ENCODE peak calls at places on chromosomes 11 and 22, in seven cellular contexts. F is right lobe of liver; L is effector memory CD8-positive, alpha-beta T cell; K is lung; Q is heart left ventricle; S is mucosa of gallbladder; I is GM06990. M is an unnamed sample.

GRCh38 chr22:43894122-43894521 is 2.3 kb upstream of the PNPLA5 start:
- DNase-seq in F (no peak), L (no peak), K (no peak), Q (no peak), S (no peak), I (no peak), M (no peak)

GRCh38 chr11:113161671-113162589 is 152.5 kb upstream of the TTC12 start:
- DNase-seq in F (no peak), L (no peak), K (no peak), Q (no peak), S (no peak), I (no peak), M (no peak)

GRCh38 chr11:103773537-103773936 is 262.9 kb upstream of the DDI1 start:
- DNase-seq in F (no peak), L (no peak), K (no peak), Q (no peak), S (no peak), I (no peak), M (no peak)

GRCh38 chr11:123069878-123070821 is 8.2 kb upstream of the HSPA8 start:
- DNase-seq in F (no peak), L (no peak), K (no peak), Q (no peak), S (no peak), I (no peak), M (no peak)

GRCh38 chr22:49913446-49913845 is 4.8 kb downstream of the ALG12 start:
- DNase-seq in F (no peak), L (no peak), K (no peak), Q (no peak), S (no peak), I (no peak), M (no peak)

GRCh38 chr11:68461284-68461861 is 821 bp downstream of the PPP6R3 start:
- DNase-seq in F (no peak), L (no peak), K (no peak), Q (no peak), S (no peak), I (no peak), M (no peak)

GRCh38 chr22:17866127-17866526 is 91.9 kb upstream of the BID start:
- DNase-seq in F (no peak), L (no peak), K (no peak), Q (no peak), S (no peak), I (no peak), M (no peak)

GRCh38 chr11:12411806-12412727 is 34.7 kb downstream of the PARVA start:
- DNase-seq in F (peak), L (no peak), K (peak), Q (peak), S (peak), I (peak), M (no peak)

GRCh38 chr22:45101828-45102227 is 61.9 kb upstream of the NUP50 start:
- DNase-seq in F (peak), L (no peak), K (peak), Q (peak), S (peak), I (peak), M (no peak)

GRCh38 chr22:30444632-30445437 is 19.3 kb downstream of the MTFP1 start:
- DNase-seq in F (no peak), L (peak), K (peak), Q (no peak), S (peak), I (peak), M (peak)

GRCh38 chr11:113387605-113388211 is at the start of gene ANKK1:
- DNase-seq in F (no peak), L (no peak), K (no peak), Q (no peak), S (no peak), I (no peak), M (no peak)

GRCh38 chr11:44777537-44778199 is 50.9 kb downstream of the TSPAN18 start:
- DNase-seq in F (no peak), L (no peak), K (no peak), Q (no peak), S (no peak), I (no peak), M (no peak)

GRCh38 chr22:19806213-19807160 is 45.9 kb downstream of the TBX1 start:
- DNase-seq in F (peak), L (no peak), K (peak), Q (no peak), S (peak), I (no peak), M (no peak)

GRCh38 chr22:46578824-46579561 is 41.2 kb upstream of the GRAMD4 start:
- DNase-seq in F (peak), L (no peak), K (no peak), Q (peak), S (no peak), I (no peak), M (no peak)

GRCh38 chr11:68998390-68998911 is 14.6 kb downstream of the MRGPRF start:
- DNase-seq in F (no peak), L (no peak), K (no peak), Q (no peak), S (no peak), I (no peak), M (no peak)

GRCh38 chr22:34476762-34477161 is 556.5 kb upstream of the LARGE1 start:
- DNase-seq in F (no peak), L (no peak), K (no peak), Q (no peak), S (no peak), I (no peak), M (no peak)

GRCh38 chr11:79100093-79100704 is 340.6 kb downstream of the TENM4 start:
- DNase-seq in F (no peak), L (no peak), K (peak), Q (no peak), S (peak), I (no peak), M (no peak)

GRCh38 chr11:46916669-46917108 is 1.7 kb downstream of the LRP4 start:
- DNase-seq in F (no peak), L (no peak), K (no peak), Q (peak), S (no peak), I (no peak), M (no peak)

GRCh38 chr11:112100457-112100856 is 13.8 kb downstream of the SDHD start:
- DNase-seq in F (no peak), L (no peak), K (no peak), Q (no peak), S (no peak), I (no peak), M (no peak)

GRCh38 chr11:29271616-29272015 is 745.2 kb downstream of the KCNA4 start:
- DNase-seq in F (no peak), L (no peak), K (no peak), Q (no peak), S (no peak), I (no peak), M (no peak)

GRCh38 chr22:48628891-48629559 is 1198.6 kb downstream of the BRD1 start:
- DNase-seq in F (no peak), L (no peak), K (no peak), Q (no peak), S (no peak), I (no peak), M (no peak)

GRCh38 chr22:20015971-20016733 is 471 bp downstream of the ARVCF start:
- DNase-seq in F (peak), L (peak), K (no peak), Q (no peak), S (no peak), I (no peak), M (no peak)

GRCh38 chr22:36546092-36546804 is 17.3 kb upstream of the EIF3D start:
- DNase-seq in F (no peak), L (no peak), K (no peak), Q (peak), S (no peak), I (no peak), M (no peak)

GRCh38 chr22:49232319-49233067 is 595.2 kb downstream of the BRD1 start:
- DNase-seq in F (no peak), L (no peak), K (peak), Q (no peak), S (peak), I (no peak), M (no peak)

GRCh38 chr11:28834877-28835276 is 726.7 kb downstream of the METTL15 start:
- DNase-seq in F (no peak), L (no peak), K (no peak), Q (no peak), S (no peak), I (no peak), M (no peak)

M was measured in effector CD8-positive, alpha-beta T cell.